ENCODE peak calls at places on chromosomes 12 and 14, in seven cellular contexts. A is uterus, L is adrenal gland, R is NCI-H1930, C is H54, K is COR-L47, H is H4. Z is an unnamed sample.

GRCh38 chr12:7142057-7142644 is 12.0 kb downstream of the CLSTN3 start:
- DNase-seq in H (peak; percentile 44), C (peak; percentile 59), A (no peak), R (peak; percentile 38), K (no peak), L (peak; percentile 58), Z (peak; percentile 14)

GRCh38 chr12:118520954-118521353 is 144.6 kb downstream of the SUDS3 start:
- DNase-seq in K (no peak), L (no peak), A (no peak), C (no peak), R (no peak), H (no peak), Z (no peak)

GRCh38 chr12:15592934-15593333 is 196.3 kb downstream of the EPS8 start:
- DNase-seq in H (no peak), R (no peak), A (no peak), C (no peak), L (no peak), K (no peak), Z (no peak)

GRCh38 chr14:92456215-92457017 is 57.2 kb upstream of the RIN3 start:
- DNase-seq in C (peak; percentile 71), L (peak; percentile 58), R (no peak), A (peak; percentile 26), K (peak; percentile 62), H (peak; percentile 58), Z (peak; percentile 38)

GRCh38 chr14:96676161-96676560 is 121.0 kb upstream of the VRK1 start:
- DNase-seq in C (peak; percentile 16), K (no peak), H (no peak), L (no peak), A (no peak), R (no peak), Z (peak; percentile 31)

GRCh38 chr12:39723831-39724230 is 104.2 kb upstream of the ABCD2 start:
- DNase-seq in C (peak; percentile 9), R (no peak), H (peak; percentile 67), K (peak; percentile 1), L (no peak), A (no peak), Z (no peak)

GRCh38 chr12:54412786-54413185 is 6.3 kb downstream of the ITGA5 start:
- DNase-seq in L (no peak), K (no peak), C (no peak), R (no peak), H (no peak), A (no peak), Z (no peak)

GRCh38 chr14:90375934-90376333 is 20.9 kb upstream of the CALM1 start:
- DNase-seq in L (no peak), K (no peak), C (no peak), A (no peak), R (no peak), H (no peak), Z (peak; percentile 77)

GRCh38 chr12:94099191-94099983 is 49.0 kb upstream of the PLXNC1 start:
- DNase-seq in L (no peak), A (peak; percentile 38), H (no peak), K (no peak), R (no peak), C (no peak), Z (no peak)

GRCh38 chr12:101018540-101018939 is 191.5 kb downstream of the SLC5A8 start:
- DNase-seq in K (no peak), C (peak; percentile 54), A (no peak), H (peak; percentile 87), L (peak; percentile 35), R (no peak), Z (peak; percentile 82)

GRCh38 chr12:39807043-39807442 is 187.4 kb upstream of the ABCD2 start:
- DNase-seq in K (peak; percentile 21), L (no peak), C (no peak), A (no peak), R (no peak), H (peak; percentile 15), Z (no peak)